ENCODE peak calls at places on chromosomes 4 and X, in four cellular contexts. Y is HepG2, M is K562, X is WTC11. K is an unnamed sample.

GRCh38 chrX:148517191-148517590 is 16.8 kb downstream of the AFF2 start:
- DNase-seq in X (no peak), M (no peak), Y (no peak), K (no peak)

GRCh38 chrX:34343001-34343400 is 210.9 kb upstream of the FAM47A start:
- DNase-seq in X (no peak), Y (no peak), M (no peak), K (no peak)

GRCh38 chr4:11650801-11651596 is 222.3 kb upstream of the HS3ST1 start:
- DNase-seq in X (no peak), M (no peak), Y (no peak), K (no peak)

GRCh38 chrX:119015407-119016242 is 41.2 kb downstream of the LONRF3 start:
- DNase-seq in M (no peak), Y (no peak), X (no peak), K (peak; percentile 40)

GRCh38 chrX:9604111-9604907 is 139.5 kb downstream of the TBL1X start:
- DNase-seq in X (no peak), Y (no peak), M (no peak), K (no peak)

GRCh38 chrX:151695583-151695930 is 299 bp downstream of the PRRG3 start:
- DNase-seq in Y (no peak), X (no peak), M (no peak), K (no peak)

GRCh38 chrX:51641421-51642021 is 22.8 kb upstream of the CENPVL3 start:
- DNase-seq in X (peak; percentile 12), Y (peak; percentile 12), M (peak; percentile 17), K (no peak)

GRCh38 chrX:140701480-140701879 is 8.1 kb upstream of the LINC00632 start:
- DNase-seq in X (no peak), Y (no peak), M (no peak), K (no peak)

GRCh38 chr4:12486995-12487394 is 997.1 kb downstream of the RAB28 start:
- DNase-seq in X (no peak), Y (no peak), M (no peak), K (no peak)

GRCh38 chrX:130676861-130677260 is 226.1 kb downstream of the ENOX2 start:
- DNase-seq in X (no peak), M (no peak), Y (peak; percentile 86), K (no peak)

GRCh38 chr4:158775091-158775651 is 6.3 kb downstream of the FNIP2 start:
- DNase-seq in M (no peak), Y (no peak), X (no peak), K (no peak)

GRCh38 chrX:20670611-20671010 is 403.9 kb upstream of the RPS6KA3 start:
- DNase-seq in X (no peak), Y (no peak), M (no peak), K (no peak)

GRCh38 chr4:176187610-176188009 is 7.8 kb downstream of the SPATA4 start:
- DNase-seq in Y (peak; percentile 1), M (no peak), X (no peak), K (no peak)

GRCh38 chr4:156109943-156110925 is 156.6 kb upstream of the CTSO start:
- DNase-seq in Y (no peak), M (no peak), X (peak; percentile 53), K (no peak)

GRCh38 chrX:42530027-42530426 is 247.9 kb downstream of the PPP1R2C start:
- DNase-seq in X (no peak), Y (no peak), M (no peak), K (no peak)

GRCh38 chrX:39261446-39262147 is 460.3 kb downstream of the MID1IP1 start:
- DNase-seq in X (no peak), M (peak; percentile 24), Y (peak; percentile 0), K (no peak)

GRCh38 chr4:42271096-42271495 is 118.6 kb upstream of the BEND4 start:
- DNase-seq in Y (no peak), X (no peak), M (no peak), K (no peak)

GRCh38 chrX:135213200-135213844 is 38.5 kb upstream of the ETDA start:
- DNase-seq in X (no peak), Y (no peak), M (no peak), K (no peak)

GRCh38 chr4:114312349-114312748 is 286.3 kb upstream of the UGT8 start:
- DNase-seq in Y (no peak), M (no peak), X (peak; percentile 38), K (no peak)

GRCh38 chrX:133188631-133189030 is 29.5 kb downstream of the TFDP3 start:
- DNase-seq in X (no peak), Y (no peak), M (no peak), K (no peak)

GRCh38 chr4:38868055-38868965 is 704 bp downstream of the FAM114A1 start:
- DNase-seq in M (no peak), Y (no peak), X (peak; percentile 26), K (no peak)

GRCh38 chrX:308821-309520 is 9.6 kb downstream of the GTPBP6 start:
- DNase-seq in X (no peak), Y (no peak), M (no peak), K (no peak)

GRCh38 chr4:101205878-101206277 is 141.4 kb downstream of the PPP3CA start:
- DNase-seq in Y (no peak), M (no peak), X (no peak), K (peak; percentile 3)

GRCh38 chr4:38672247-38673071 is 8.5 kb downstream of the KLF3 start:
- DNase-seq in X (no peak), Y (peak; percentile 71), M (peak; percentile 71), K (no peak)

GRCh38 chr4:64539234-64539849 is 130.1 kb upstream of the TECRL start:
- DNase-seq in M (peak; percentile 37), Y (peak; percentile 55), X (peak; percentile 45), K (peak; percentile 13)

GRCh38 chr4:153794001-153794400 is 5.1 kb upstream of the SFRP2 start:
- DNase-seq in Y (no peak), M (no peak), X (no peak), K (no peak)
- TF ChIP-seq TCF7 in Y (no peak), M (no peak), X (no peak), K (no peak)

GRCh38 chr4:108685036-108685686 is 34.8 kb downstream of the OSTC start:
- DNase-seq in X (no peak), Y (no peak), M (peak; percentile 27), K (no peak)

GRCh38 chr4:108681321-108681809 is 31.0 kb downstream of the OSTC start:
- DNase-seq in X (no peak), Y (no peak), M (no peak), K (no peak)

GRCh38 chr4:108683479-108683878 is 33.1 kb downstream of the OSTC start:
- DNase-seq in Y (peak; percentile 15), M (no peak), X (no peak), K (no peak)
- TF ChIP-seq TCF7 in Y (no peak), M (no peak), X (no peak), K (no peak)

GRCh38 chr4:960736-961650 is 12.4 kb downstream of the DGKQ start:
- DNase-seq in M (no peak), Y (no peak), X (no peak), K (no peak)

GRCh38 chr4:964346-965025 is 8.9 kb downstream of the DGKQ start:
- DNase-seq in X (no peak), Y (no peak), M (no peak), K (no peak)

GRCh38 chr4:963276-964225 is 9.8 kb downstream of the DGKQ start:
- DNase-seq in Y (no peak), X (peak; percentile 9), M (no peak), K (no peak)

GRCh38 chr4:961651-962230 is 11.6 kb downstream of the DGKQ start:
- DNase-seq in M (no peak), X (peak; percentile 10), Y (no peak), K (no peak)

DNA sequence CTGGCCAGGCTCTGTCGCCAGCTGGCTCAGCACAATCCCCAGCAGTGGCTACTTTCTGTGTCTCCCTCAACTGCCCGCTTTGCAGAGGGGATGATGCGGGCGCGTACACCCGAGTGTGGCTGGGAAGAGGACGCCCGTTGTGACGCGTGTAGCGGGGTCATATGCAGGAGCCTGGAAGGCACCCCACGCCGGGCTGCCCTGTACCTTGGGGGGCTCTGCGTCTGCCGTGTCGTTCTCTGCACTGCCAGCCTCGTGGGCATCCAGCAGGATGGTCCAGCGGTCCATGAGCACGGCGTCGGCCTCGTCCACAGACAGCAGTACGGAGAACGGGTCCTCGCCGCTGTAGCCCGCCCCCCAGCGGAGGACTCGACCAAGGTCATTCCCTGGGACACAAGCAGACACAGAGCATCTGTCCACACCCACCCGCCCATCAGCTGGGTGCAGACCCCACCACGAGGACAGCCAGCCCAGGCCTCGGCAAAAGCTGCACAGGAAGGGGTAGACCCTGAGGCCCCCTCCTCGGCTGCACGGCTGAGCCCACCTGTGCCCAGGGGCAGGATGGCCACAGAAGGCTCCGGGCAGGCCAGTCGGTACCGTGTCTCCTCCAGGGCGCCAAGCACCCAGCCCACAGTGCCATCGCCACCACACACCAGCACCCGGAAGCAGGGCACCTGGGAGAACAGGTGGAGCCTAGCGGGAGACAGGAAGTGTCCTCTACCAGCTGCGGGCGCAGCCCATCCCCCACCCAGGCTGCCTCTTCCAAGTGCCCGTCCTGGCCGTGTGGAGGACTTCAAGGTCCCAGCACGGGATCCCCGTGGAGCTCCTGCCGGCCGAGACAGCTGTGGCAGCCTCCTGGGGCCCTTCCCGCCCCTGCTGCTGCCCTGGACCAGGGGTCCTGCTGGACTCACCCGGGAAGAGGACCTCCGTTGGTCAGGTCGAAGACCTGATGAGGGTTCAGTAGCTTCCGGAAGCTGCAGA is 10.8 kb downstream of the DGKQ start:
- DNase-seq in Y (no peak), M (no peak), X (peak; percentile 47), K (no peak)
- TF ChIP-seq TCF7 in Y (no peak), M (no peak), X (no peak), K (no peak)

GRCh38 chr4:7820031-7820825 is 119.4 kb downstream of the AFAP1 start:
- DNase-seq in M (no peak), Y (no peak), X (no peak), K (no peak)
- TF ChIP-seq TCF7 in M (no peak), Y (no peak), X (no peak), K (no peak)

GRCh38 chr4:148056879-148057278 is 325.0 kb downstream of the ARHGAP10 start:
- DNase-seq in Y (no peak), X (peak; percentile 47), M (peak; percentile 20), K (peak; percentile 95)
- TF ChIP-seq TCF7 in Y (no peak), X (no peak), M (no peak), K (peak; percentile 29)

DNA sequence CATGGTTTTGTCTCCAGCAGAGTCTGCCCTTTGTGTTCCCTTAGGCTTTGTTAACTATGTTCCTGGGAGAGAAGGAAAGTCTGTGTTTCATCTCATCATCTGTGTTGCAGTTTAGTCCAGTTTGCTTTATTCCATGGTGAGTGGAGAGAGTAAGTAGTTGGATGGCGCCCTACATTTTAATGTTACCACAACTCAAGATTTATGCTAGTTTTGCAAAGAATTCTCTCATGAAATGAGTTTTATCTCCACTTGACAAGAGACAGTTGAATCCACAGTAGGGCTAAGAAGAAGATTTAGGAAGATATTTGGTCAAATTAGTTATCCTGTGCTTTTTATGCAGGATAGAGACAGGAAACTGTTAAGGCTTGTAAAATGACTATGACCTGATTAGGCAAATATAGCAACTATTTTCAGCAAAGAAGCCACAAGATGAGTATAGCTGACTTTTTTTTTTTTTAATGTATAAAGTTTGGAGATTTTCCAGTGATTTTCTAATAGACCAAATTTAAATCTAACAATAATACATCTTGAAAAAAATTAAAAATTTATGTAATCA is 16.6 kb downstream of the SEPTIN11 start:
- DNase-seq in M (no peak), X (no peak), Y (no peak), K (no peak)
- TF ChIP-seq TCF7 in M (no peak), X (no peak), Y (no peak), K (no peak)

GRCh38 chr4:70197842-70198241 is 2.3 kb downstream of the ODAM start:
- DNase-seq in Y (peak; percentile 72), M (no peak), X (no peak), K (no peak)
- TF ChIP-seq TCF7 in Y (no peak), M (no peak), X (no peak), K (no peak)